ENCODE peak calls at places on chromosomes 5 and 9, in ten cellular contexts. Z, Q, I, V, R, K, E, F, D and X are unnamed samples.
A peak's percentile ranks its signal among the peaks of the same experiment; 100 is the strongest.

GRCh38 chr5:31688515-31689092 is 49.7 kb downstream of the PDZD2 start:
- DNase-seq in Z (no peak), R (no peak), D (no peak), F (no peak), E (no peak), I (no peak), V (no peak), K (no peak), Q (no peak), X (peak; percentile 42)

GRCh38 chr5:66440202-66440680 is 156.0 kb upstream of the MAST4 start:
- DNase-seq in Z (peak; percentile 76), F (peak; percentile 81), D (no peak), R (no peak), E (no peak), Q (no peak), I (no peak), K (no peak), V (no peak), X (no peak)

GRCh38 chr9:71681708-71682268 is 86.5 kb downstream of the CEMIP2 start:
- DNase-seq in F (no peak), V (no peak), R (no peak), D (no peak), E (no peak), Z (no peak), Q (no peak), I (no peak), K (no peak), X (no peak)

GRCh38 chr5:39400711-39401385 is 23.9 kb downstream of the DAB2 start:
- DNase-seq in E (no peak), K (no peak), Z (no peak), Q (no peak), V (no peak), R (no peak), F (no peak), I (no peak), D (no peak), X (no peak)

GRCh38 chr9:132163457-132163875 is 1.6 kb downstream of the NTNG2 start:
- DNase-seq in K (no peak), V (peak; percentile 65), E (no peak), F (no peak), I (no peak), Q (no peak), D (no peak), R (no peak), Z (no peak), X (no peak)

GRCh38 chr5:67202830-67203229 is 6.2 kb upstream of the CD180 start:
- DNase-seq in D (no peak), R (no peak), K (no peak), E (no peak), F (no peak), Q (no peak), V (no peak), Z (no peak), I (no peak), X (no peak)

GRCh38 chr9:120652902-120653301 is 61.4 kb downstream of the MEGF9 start:
- DNase-seq in F (no peak), Q (no peak), V (no peak), Z (no peak), I (no peak), D (no peak), E (no peak), K (no peak), R (no peak), X (no peak)

GRCh38 chr5:115033861-115034260 is 135.8 kb downstream of the TRIM36 start:
- DNase-seq in D (no peak), I (no peak), Q (no peak), K (no peak), R (no peak), Z (no peak), E (peak; percentile 9), F (no peak), V (peak; percentile 30), X (peak; percentile 26)

GRCh38 chr5:91318727-91319126 is 64.4 kb downstream of the ARRDC3 start:
- DNase-seq in I (no peak), F (no peak), K (no peak), Q (no peak), Z (no peak), V (no peak), R (no peak), E (no peak), D (no peak), X (no peak)

GRCh38 chr9:114507726-114508125 is 2.5 kb upstream of the WHRN start:
- DNase-seq in V (peak; percentile 57), Q (no peak), F (no peak), I (no peak), D (no peak), Z (no peak), E (peak; percentile 32), K (no peak), R (no peak), X (no peak)

GRCh38 chr5:22521521-22521920 is 331.6 kb downstream of the CDH12 start:
- DNase-seq in Z (no peak), Q (no peak), I (no peak), V (no peak), K (no peak), D (no peak), R (no peak), F (no peak), E (no peak), X (no peak)

GRCh38 chr5:75265731-75266130 is 29.1 kb upstream of the ANKRD31 start:
- DNase-seq in Q (no peak), I (no peak), Z (no peak), E (no peak), D (no peak), R (no peak), V (peak; percentile 35), K (no peak), F (no peak), X (peak; percentile 58)

DNA sequence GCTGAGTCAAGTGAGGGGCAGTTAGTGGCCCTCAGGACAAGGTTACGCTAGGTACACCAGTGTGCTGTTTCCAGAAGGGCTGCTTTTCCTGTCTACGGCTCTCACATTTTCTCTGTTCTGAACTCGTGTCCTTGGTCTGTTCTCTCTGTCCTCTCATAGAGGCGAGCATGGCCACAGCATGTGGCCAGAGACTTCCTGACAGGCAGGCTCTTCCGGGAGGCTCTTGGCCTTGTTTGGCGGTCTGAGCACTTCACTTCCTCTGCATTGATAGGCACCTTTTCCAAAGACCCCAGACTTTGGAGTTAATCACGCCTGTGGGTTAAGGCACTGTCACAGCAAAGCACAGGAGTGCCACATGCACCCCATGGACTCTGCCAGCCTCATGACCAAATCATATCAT is 1.2 kb downstream of the CKMT2 start:
- DNase-seq in F (no peak), K (no peak), E (no peak), Z (no peak), V (no peak), D (no peak), Q (no peak), R (no peak), I (no peak), X (no peak)
- H3K4me3 ChIP-seq in F (peak overlapping the region; percentile 54), K (no peak overlapping the region), E (no peak overlapping the region), Z (no peak overlapping the region), V (no peak overlapping the region), D (no peak overlapping the region), Q (no peak overlapping the region), R (no peak overlapping the region), I (no peak overlapping the region), X (no peak overlapping the region)

GRCh38 chr9:109317979-109318671 is 2.7 kb downstream of the EPB41L4B start:
- DNase-seq in Q (no peak), I (no peak), V (peak; percentile 50), F (no peak), Z (no peak), D (no peak), E (no peak), K (no peak), R (no peak), X (peak; percentile 71)

GRCh38 chr9:109315480-109315879 is 5.4 kb downstream of the EPB41L4B start:
- DNase-seq in I (no peak), Q (no peak), K (no peak), D (no peak), Z (no peak), E (no peak), V (no peak), F (no peak), R (no peak), X (no peak)

GRCh38 chr9:109317311-109317978 is 3.4 kb downstream of the EPB41L4B start:
- DNase-seq in D (no peak), Q (no peak), I (no peak), E (no peak), V (peak; percentile 23), R (no peak), F (no peak), K (no peak), Z (no peak), X (no peak)

GRCh38 chr9:109314011-109314531 is 6.8 kb downstream of the EPB41L4B start:
- DNase-seq in Q (no peak), E (no peak), I (peak; percentile 62), Z (no peak), R (no peak), V (no peak), K (no peak), D (no peak), F (no peak), X (peak; percentile 52)

GRCh38 chr9:109315889-109316640 is 4.8 kb downstream of the EPB41L4B start:
- DNase-seq in Q (peak; percentile 66), E (no peak), D (no peak), I (peak; percentile 96), Z (no peak), K (peak; percentile 87), R (no peak), V (peak; percentile 14), F (peak; percentile 78), X (peak; percentile 43)
- H3K27me3 ChIP-seq in Q (peaks cover 9% of the 10 kb centered on the region), E (peaks cover 18% of the 10 kb centered on the region), D (no peaks in the 10 kb centered on the region), I (peaks cover 48% of the 10 kb centered on the region), Z (peaks cover 8% of the 10 kb centered on the region), K (no peaks in the 10 kb centered on the region), R (peaks cover 12% of the 10 kb centered on the region), V (peaks cover 28% of the 10 kb centered on the region), F (no peaks in the 10 kb centered on the region), X (peaks cover 2% of the 10 kb centered on the region)

GRCh38 chr5:77389746-77390145 is 102.4 kb downstream of the WDR41 start:
- DNase-seq in E (no peak), Z (no peak), I (no peak), D (no peak), Q (no peak), K (no peak), F (no peak), V (no peak), R (no peak), X (no peak)
- H3K4me3 ChIP-seq in E (no peak overlapping the region), Z (no peak overlapping the region), I (no peak overlapping the region), D (no peak overlapping the region), Q (no peak overlapping the region), K (no peak overlapping the region), F (no peak overlapping the region), V (no peak overlapping the region), R (no peak overlapping the region), X (no peak overlapping the region)

GRCh38 chr9:22916148-22916547 is 469.5 kb downstream of the DMRTA1 start:
- DNase-seq in F (no peak), V (no peak), Q (no peak), D (no peak), Z (no peak), I (no peak), R (no peak), K (no peak), E (no peak), X (no peak)

GRCh38 chr9:22911632-22912031 is 465.0 kb downstream of the DMRTA1 start:
- DNase-seq in R (no peak), D (no peak), V (no peak), I (no peak), K (no peak), Q (no peak), E (no peak), Z (no peak), F (no peak), X (no peak)

GRCh38 chr9:22913518-22913917 is 466.9 kb downstream of the DMRTA1 start:
- DNase-seq in Z (no peak), K (no peak), Q (no peak), R (no peak), V (no peak), I (no peak), D (no peak), F (no peak), E (no peak), X (no peak)

GRCh38 chr9:22913026-22913425 is 466.4 kb downstream of the DMRTA1 start:
- DNase-seq in V (no peak), R (no peak), K (no peak), E (no peak), Q (no peak), F (no peak), Z (no peak), D (no peak), I (no peak), X (no peak)
- H3K27me3 ChIP-seq in V (no peaks in the 10 kb centered on the region), R (no peaks in the 10 kb centered on the region), K (no peaks in the 10 kb centered on the region), E (no peaks in the 10 kb centered on the region), Q (no peaks in the 10 kb centered on the region), F (no peaks in the 10 kb centered on the region), Z (no peaks in the 10 kb centered on the region), D (no peaks in the 10 kb centered on the region), I (no peaks in the 10 kb centered on the region), X (no peaks in the 10 kb centered on the region)